ENCODE peak calls at places on chromosomes 13 and 19, in nine cellular contexts. H is fibroblast of lung, F is heart right ventricle, L is H1, E is SK-N-SH, A is tibial artery, J is thoracic aorta, C is tibial nerve, P is HCT116. Q is an unnamed sample.

GRCh38 chr19:51689751-51690358 is 3.3 kb upstream of the SPACA6 start:
- DNase-seq in H (peak; percentile 41), F (peak; percentile 46), L (peak; percentile 83), E (peak; percentile 77), A (no peak), J (no peak), C (peak; percentile 27), P (no peak), Q (peak; percentile 38)

GRCh38 chr19:10952809-10953208 is 8.0 kb upstream of the SMARCA4 start:
- DNase-seq in H (no peak), F (no peak), L (no peak), E (no peak), A (no peak), J (no peak), C (no peak), P (peak; percentile 26), Q (no peak)

GRCh38 chr19:3250675-3251074 is 26.2 kb downstream of the CELF5 start:
- DNase-seq in H (no peak), F (no peak), L (peak; percentile 64), E (peak; percentile 62), A (no peak), J (no peak), C (peak; percentile 14), P (peak; percentile 42), Q (no peak)

GRCh38 chr13:30846311-30846710 is 59.8 kb upstream of the MEDAG start:
- DNase-seq in H (no peak), F (no peak), L (no peak), E (no peak), A (no peak), J (no peak), C (no peak), P (no peak), Q (no peak)

GRCh38 chr19:30733826-30734550 is 361.8 kb downstream of the ZNF536 start:
- DNase-seq in H (no peak), F (no peak), L (no peak), E (peak; percentile 67), A (no peak), J (no peak), C (peak; percentile 52), P (no peak), Q (no peak)

GRCh38 chr19:48444933-48445194 is 919 bp upstream of the GRWD1 start:
- DNase-seq in H (no peak), F (no peak), L (no peak), E (no peak), A (no peak), J (no peak), C (no peak), P (no peak), Q (no peak)

GRCh38 chr19:4689403-4689802 is 19.3 kb upstream of the MYDGF start:
- DNase-seq in H (no peak), F (no peak), L (no peak), E (no peak), A (no peak), J (no peak), C (no peak), P (no peak), Q (no peak)

GRCh38 chr13:39484506-39485313 is 118.3 kb downstream of the LHFPL6 start:
- DNase-seq in H (peak; percentile 6), F (no peak), L (no peak), E (no peak), A (no peak), J (no peak), C (no peak), P (no peak), Q (no peak)

GRCh38 chr19:44875666-44876418 is 15.2 kb upstream of the TOMM40 start:
- DNase-seq in H (no peak), F (no peak), L (no peak), E (no peak), A (no peak), J (no peak), C (no peak), P (no peak), Q (no peak)

GRCh38 chr19:44876930-44877530 is 14.0 kb upstream of the TOMM40 start:
- DNase-seq in H (no peak), F (no peak), L (no peak), E (no peak), A (no peak), J (no peak), C (no peak), P (no peak), Q (no peak)

GRCh38 chr19:44871809-44872208 is 19.2 kb upstream of the TOMM40 start:
- DNase-seq in H (no peak), F (no peak), L (no peak), E (no peak), A (no peak), J (no peak), C (no peak), P (no peak), Q (no peak)

GRCh38 chr19:44872661-44873060 is 18.4 kb upstream of the TOMM40 start:
- DNase-seq in H (no peak), F (no peak), L (no peak), E (no peak), A (no peak), J (no peak), C (no peak), P (no peak), Q (no peak)

DNA sequence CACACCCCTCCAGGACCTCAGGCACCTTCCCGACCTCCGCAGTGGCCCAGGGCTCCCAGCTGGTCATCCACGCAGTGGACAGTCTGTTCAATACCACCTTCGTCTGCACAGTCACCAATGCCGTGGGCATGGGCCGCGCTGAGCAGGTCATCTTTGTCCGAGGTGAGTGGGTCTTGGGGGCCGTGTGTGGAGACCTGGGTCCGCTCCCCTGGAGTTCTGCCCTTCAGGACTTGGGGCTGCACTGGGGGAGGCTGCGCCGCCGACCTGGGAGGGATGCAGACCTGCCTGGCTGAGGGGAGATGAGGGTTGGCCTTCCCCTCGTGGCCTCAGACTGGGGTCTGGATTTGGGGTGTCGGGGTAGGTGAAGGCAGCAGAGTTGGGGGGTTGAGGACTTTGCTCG is 16.7 kb upstream of the TOMM40 start:
- DNase-seq in H (no peak), F (no peak), L (no peak), E (no peak), A (no peak), J (no peak), C (no peak), P (no peak), Q (no peak)
- H3K36me3 ChIP-seq in H (peaks cover 43% of the 10 kb centered on the region), F (peaks cover 57% of the 10 kb centered on the region), L (peaks cover 42% of the 10 kb centered on the region), E (peaks cover 34% of the 10 kb centered on the region), A (peaks cover 92% of the 10 kb centered on the region), J (peaks cover 54% of the 10 kb centered on the region), C (peaks cover 6% of the 10 kb centered on the region), P (peaks cover 37% of the 10 kb centered on the region), Q (peaks cover 2% of the 10 kb centered on the region)

GRCh38 chr19:44845612-44846454 is at the start of gene NECTIN2:
- DNase-seq in H (peak; percentile 99), F (peak; percentile 100), L (peak; percentile 100), E (peak; percentile 98), A (peak; percentile 100), J (peak; percentile 100), C (peak; percentile 100), P (peak; percentile 98), Q (peak; percentile 100)

GRCh38 chr19:44848036-44848804 is 2.1 kb downstream of the NECTIN2 start:
- DNase-seq in H (peak; percentile 50), F (peak; percentile 48), L (peak; percentile 66), E (peak; percentile 41), A (peak; percentile 33), J (no peak), C (no peak), P (no peak), Q (peak; percentile 37)

GRCh38 chr19:44847144-44848035 is 1.3 kb downstream of the NECTIN2 start:
- DNase-seq in H (peak; percentile 36), F (peak; percentile 85), L (peak; percentile 78), E (peak; percentile 51), A (peak; percentile 80), J (no peak), C (peak; percentile 62), P (peak; percentile 8), Q (peak; percentile 83)

GRCh38 chr19:44846455-44847143 is 502 bp downstream of the NECTIN2 start:
- DNase-seq in H (peak; percentile 12), F (peak; percentile 51), L (peak; percentile 95), E (peak; percentile 48), A (no peak), J (no peak), C (no peak), P (no peak), Q (no peak)

DNA sequence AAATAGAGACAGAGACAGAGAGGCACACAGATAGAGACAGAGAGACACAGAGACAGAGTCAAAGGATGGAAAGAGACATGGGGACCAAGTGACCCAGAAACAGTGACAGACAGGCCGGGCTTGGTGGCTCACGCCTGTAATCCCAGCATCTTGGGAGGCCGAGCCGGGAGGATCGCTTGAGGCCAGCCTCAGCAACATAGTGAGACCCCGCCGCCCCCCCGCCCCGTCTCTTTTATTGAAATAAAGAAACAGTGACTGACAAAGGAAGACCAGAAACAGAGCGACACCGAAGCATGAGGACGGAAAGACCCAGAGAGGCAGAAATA is 848 bp upstream of the NECTIN2 start:
- DNase-seq in H (no peak), F (no peak), L (peak; percentile 58), E (no peak), A (peak; percentile 47), J (peak; percentile 32), C (peak; percentile 42), P (no peak), Q (peak; percentile 62)
- TF ChIP-seq CTCF in H (no peak), F (no peak), L (no peak), E (no peak), A (no peak), J (no peak), C (no peak), P (no peak), Q (no peak)

DNA sequence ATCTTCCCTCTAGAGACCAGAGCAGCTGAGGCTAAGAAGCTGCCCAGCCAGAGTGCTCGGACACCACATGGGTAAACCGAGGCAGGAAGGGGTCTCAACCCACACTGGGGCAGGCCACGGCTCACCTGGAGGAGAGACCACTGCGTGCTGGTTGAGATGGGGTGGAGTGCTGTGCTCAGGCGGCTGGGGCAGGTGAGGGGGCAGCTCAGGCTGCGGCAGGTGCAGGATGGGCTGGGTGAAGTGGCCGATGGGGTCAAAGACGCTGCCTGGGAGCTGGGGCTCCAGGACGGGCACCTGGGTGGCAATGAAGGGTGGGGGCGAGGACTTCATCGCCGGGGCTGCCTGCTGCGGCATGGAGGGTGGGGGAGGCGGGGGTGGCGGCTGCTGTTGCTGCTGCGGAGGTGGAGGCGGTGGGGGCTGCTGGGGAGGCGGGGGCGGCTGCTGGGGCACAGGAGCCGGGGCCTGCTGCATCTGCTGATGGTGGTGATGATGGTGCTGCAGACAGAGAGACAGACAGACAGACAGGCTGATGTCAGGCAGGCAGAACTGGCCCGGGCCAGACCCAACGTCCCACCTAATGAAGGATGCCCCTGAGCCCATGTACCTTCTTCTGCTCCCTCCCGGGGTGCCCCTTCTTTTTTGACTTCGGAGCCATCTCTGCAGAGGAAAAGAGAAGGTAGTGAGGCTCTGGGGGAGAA is 12.0 kb upstream of the EPHX3 start:
- DNase-seq in H (no peak), F (no peak), L (no peak), E (no peak), A (no peak), J (no peak), C (no peak), P (no peak), Q (no peak)
- H3K36me3 ChIP-seq in H (peaks cover 40% of the 10 kb centered on the region), F (peaks cover 46% of the 10 kb centered on the region), L (peaks cover 25% of the 10 kb centered on the region), E (peaks cover 21% of the 10 kb centered on the region), A (peaks cover 93% of the 10 kb centered on the region), J (peaks cover 22% of the 10 kb centered on the region), C (peaks cover 25% of the 10 kb centered on the region), P (peaks cover 3% of the 10 kb centered on the region), Q (peaks cover 5% of the 10 kb centered on the region)

DNA sequence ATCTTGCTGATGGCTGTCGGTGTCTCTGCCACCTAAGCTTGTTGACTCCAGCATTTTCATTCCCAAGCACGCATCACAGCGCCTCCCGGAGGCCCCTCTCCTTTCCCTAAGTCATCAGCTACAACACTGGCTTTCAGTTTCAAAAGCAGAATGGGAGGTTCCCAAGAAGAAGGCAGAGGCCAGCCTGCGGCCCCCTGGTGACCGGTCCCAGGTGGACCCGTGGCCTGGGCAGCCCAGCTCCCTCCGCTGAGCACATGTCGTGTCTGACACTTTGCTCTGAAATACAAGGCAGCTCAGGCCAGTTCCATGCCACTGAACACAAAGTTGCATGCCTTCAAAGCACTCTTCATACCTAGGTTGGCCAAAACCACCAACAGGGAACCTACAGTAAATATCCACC is 8.5 kb downstream of the MLLT1 start:
- DNase-seq in H (peak; percentile 28), F (no peak), L (no peak), E (peak; percentile 67), A (no peak), J (no peak), C (no peak), P (no peak), Q (no peak)
- TF ChIP-seq CTCF in H (peak; percentile 28), F (no peak), L (peak; percentile 36), E (peak; percentile 43), A (no peak), J (no peak), C (no peak), P (peak; percentile 13), Q (no peak)

Q was measured in right lobe of liver.